ENCODE peak calls at places on chromosomes 11 and 22, in four cellular contexts. One of them, this sample, is unnamed.

GRCh38 chr11:12064136-12064953 is 46.0 kb upstream of the MICAL2 start:
- DNase-seq in GM12878: no peak
- DNase-seq in HepG2: no peak
- DNase-seq in K562: no peak
- DNase-seq in this sample: no peak

GRCh38 chr11:548700-549603 is 11.6 kb downstream of the LMNTD2 start:
- DNase-seq in GM12878: no peak
- DNase-seq in HepG2: no peak
- DNase-seq in K562: no peak
- DNase-seq in this sample: no peak

GRCh38 chr11:10233581-10233980 is 60.4 kb downstream of the SBF2 start:
- DNase-seq in GM12878: no peak
- DNase-seq in HepG2: no peak
- DNase-seq in K562: no peak
- DNase-seq in this sample: no peak

GRCh38 chr11:57301711-57302423 is 22.9 kb downstream of the TNKS1BP1 start:
- DNase-seq in GM12878: no peak
- DNase-seq in HepG2: no peak
- DNase-seq in K562: no peak
- DNase-seq in this sample: no peak

GRCh38 chr11:20213790-20214189 is 53.5 kb upstream of the DBX1 start:
- DNase-seq in GM12878: no peak
- DNase-seq in HepG2: no peak
- DNase-seq in K562: no peak
- DNase-seq in this sample: no peak

GRCh38 chr22:25853902-25854301 is 111.9 kb downstream of the MYO18B start:
- DNase-seq in GM12878: no peak
- DNase-seq in HepG2: peak
- DNase-seq in K562: no peak
- DNase-seq in this sample: peak

GRCh38 chr11:57426439-57426753 is 525 bp downstream of the SLC43A3 start:
- DNase-seq in GM12878: no peak
- DNase-seq in HepG2: no peak
- DNase-seq in K562: no peak
- DNase-seq in this sample: peak

GRCh38 chr11:106001304-106002012 is 20.6 kb downstream of the MSANTD4 start:
- DNase-seq in GM12878: no peak
- DNase-seq in HepG2: no peak
- DNase-seq in K562: no peak
- DNase-seq in this sample: no peak

GRCh38 chr11:12669930-12670329 is 4.3 kb upstream of the TEAD1 start:
- DNase-seq in GM12878: no peak
- DNase-seq in HepG2: peak
- DNase-seq in K562: no peak
- DNase-seq in this sample: no peak

GRCh38 chr11:12171921-12172320 is 61.5 kb downstream of the MICAL2 start:
- DNase-seq in GM12878: no peak
- DNase-seq in HepG2: no peak
- DNase-seq in K562: no peak
- DNase-seq in this sample: no peak

GRCh38 chr11:66050581-66051231 is 1.5 kb upstream of the SF3B2 start:
- DNase-seq in GM12878: no peak
- DNase-seq in HepG2: no peak
- DNase-seq in K562: no peak
- DNase-seq in this sample: peak

GRCh38 chr11:112310867-112311266 is 50.2 kb upstream of the PLET1 start:
- DNase-seq in GM12878: no peak
- DNase-seq in HepG2: no peak
- DNase-seq in K562: no peak
- DNase-seq in this sample: no peak

GRCh38 chr11:16946477-16947282 is 67.5 kb downstream of the PLEKHA7 start:
- DNase-seq in GM12878: peak
- DNase-seq in HepG2: no peak
- DNase-seq in K562: no peak
- DNase-seq in this sample: peak

GRCh38 chr22:23752090-23752691 is 1.3 kb upstream of the ZNF70 start:
- DNase-seq in GM12878: no peak
- DNase-seq in HepG2: no peak
- DNase-seq in K562: no peak
- DNase-seq in this sample: no peak
- TF ChIP-seq CREB1 in GM12878: no peak
- TF ChIP-seq CREB1 in HepG2: no peak
- TF ChIP-seq CREB1 in K562: no peak
- TF ChIP-seq CREB1 in this sample: no peak

DNA sequence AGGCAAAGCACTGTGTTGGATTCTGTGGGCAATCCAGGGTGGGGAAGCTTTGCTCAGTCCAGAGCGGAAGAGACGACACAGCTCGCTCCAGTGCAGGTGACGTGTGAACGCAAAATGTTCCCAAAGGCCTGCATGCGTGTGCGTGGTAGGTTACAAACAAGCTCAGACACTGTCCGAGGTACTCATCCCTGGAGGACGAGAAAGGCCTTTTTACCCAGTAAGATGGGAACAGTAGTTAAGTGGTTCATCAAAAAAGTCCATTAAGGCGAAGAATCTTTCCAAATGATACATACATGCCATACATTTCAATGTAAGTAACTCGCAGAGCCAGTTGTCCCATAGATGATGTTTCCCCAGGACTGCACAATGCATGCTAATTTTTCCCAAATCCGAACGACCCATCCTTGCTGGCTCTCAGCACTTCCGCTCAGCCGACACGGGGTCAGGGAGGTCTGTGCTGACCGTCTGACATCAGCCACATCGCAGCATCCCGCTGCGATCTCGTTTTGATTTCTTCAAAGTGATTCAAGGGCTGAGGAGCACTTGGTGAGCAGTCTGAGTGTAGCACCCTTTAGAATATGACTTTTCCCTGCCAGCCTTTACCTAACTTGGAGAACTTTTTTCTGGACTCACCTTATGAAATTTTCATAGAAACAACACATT is 19.0 kb downstream of the B3GAT1 start:
- DNase-seq in GM12878: no peak
- DNase-seq in HepG2: no peak
- DNase-seq in K562: no peak
- DNase-seq in this sample: no peak
- TF ChIP-seq REST in GM12878: no peak
- TF ChIP-seq REST in HepG2: no peak
- TF ChIP-seq REST in K562: no peak
- TF ChIP-seq REST in this sample: no peak

GRCh38 chr11:29438815-29439214 is 578.0 kb downstream of the KCNA4 start:
- DNase-seq in GM12878: no peak
- DNase-seq in HepG2: no peak
- DNase-seq in K562: no peak
- DNase-seq in this sample: no peak

GRCh38 chr11:29432719-29433325 is 584.0 kb downstream of the KCNA4 start:
- DNase-seq in GM12878: no peak
- DNase-seq in HepG2: peak
- DNase-seq in K562: peak
- DNase-seq in this sample: peak

GRCh38 chr11:29435421-29435820 is 581.4 kb downstream of the KCNA4 start:
- DNase-seq in GM12878: no peak
- DNase-seq in HepG2: no peak
- DNase-seq in K562: no peak
- DNase-seq in this sample: no peak
- TF ChIP-seq CREB1 in GM12878: no peak
- TF ChIP-seq CREB1 in HepG2: no peak
- TF ChIP-seq CREB1 in K562: no peak
- TF ChIP-seq CREB1 in this sample: no peak

GRCh38 chr22:21455334-21456089 is 11.7 kb upstream of the TMEM191C start:
- DNase-seq in GM12878: no peak
- DNase-seq in HepG2: no peak
- DNase-seq in K562: no peak
- DNase-seq in this sample: no peak

GRCh38 chr22:21451545-21452520 is 15.4 kb upstream of the TMEM191C start:
- DNase-seq in GM12878: no peak
- DNase-seq in HepG2: no peak
- DNase-seq in K562: no peak
- DNase-seq in this sample: no peak

GRCh38 chr22:21457023-21457787 is 10.0 kb upstream of the TMEM191C start:
- DNase-seq in GM12878: no peak
- DNase-seq in HepG2: peak
- DNase-seq in K562: no peak
- DNase-seq in this sample: no peak
- TF ChIP-seq REST in GM12878: no peak
- TF ChIP-seq REST in HepG2: no peak
- TF ChIP-seq REST in K562: no peak
- TF ChIP-seq REST in this sample: no peak

GRCh38 chr11:88174627-88175003 is 628 bp downstream of the RAB38 start:
- DNase-seq in GM12878: no peak
- DNase-seq in HepG2: no peak
- DNase-seq in K562: no peak
- DNase-seq in this sample: peak

GRCh38 chr11:88171982-88172381 is 3.3 kb downstream of the RAB38 start:
- DNase-seq in GM12878: no peak
- DNase-seq in HepG2: no peak
- DNase-seq in K562: no peak
- DNase-seq in this sample: no peak

GRCh38 chr11:88175707-88176066 is 444 bp upstream of the RAB38 start:
- DNase-seq in GM12878: no peak
- DNase-seq in HepG2: no peak
- DNase-seq in K562: no peak
- DNase-seq in this sample: peak

GRCh38 chr11:88178211-88178610 is 3.0 kb upstream of the RAB38 start:
- DNase-seq in GM12878: no peak
- DNase-seq in HepG2: no peak
- DNase-seq in K562: no peak
- DNase-seq in this sample: no peak

GRCh38 chr11:88175004-88175706 is at the start of gene RAB38:
- DNase-seq in GM12878: no peak
- DNase-seq in HepG2: no peak
- DNase-seq in K562: peak
- DNase-seq in this sample: peak
- TF ChIP-seq CREB1 in GM12878: no peak
- TF ChIP-seq CREB1 in HepG2: no peak
- TF ChIP-seq CREB1 in K562: no peak
- TF ChIP-seq CREB1 in this sample: no peak

DNA sequence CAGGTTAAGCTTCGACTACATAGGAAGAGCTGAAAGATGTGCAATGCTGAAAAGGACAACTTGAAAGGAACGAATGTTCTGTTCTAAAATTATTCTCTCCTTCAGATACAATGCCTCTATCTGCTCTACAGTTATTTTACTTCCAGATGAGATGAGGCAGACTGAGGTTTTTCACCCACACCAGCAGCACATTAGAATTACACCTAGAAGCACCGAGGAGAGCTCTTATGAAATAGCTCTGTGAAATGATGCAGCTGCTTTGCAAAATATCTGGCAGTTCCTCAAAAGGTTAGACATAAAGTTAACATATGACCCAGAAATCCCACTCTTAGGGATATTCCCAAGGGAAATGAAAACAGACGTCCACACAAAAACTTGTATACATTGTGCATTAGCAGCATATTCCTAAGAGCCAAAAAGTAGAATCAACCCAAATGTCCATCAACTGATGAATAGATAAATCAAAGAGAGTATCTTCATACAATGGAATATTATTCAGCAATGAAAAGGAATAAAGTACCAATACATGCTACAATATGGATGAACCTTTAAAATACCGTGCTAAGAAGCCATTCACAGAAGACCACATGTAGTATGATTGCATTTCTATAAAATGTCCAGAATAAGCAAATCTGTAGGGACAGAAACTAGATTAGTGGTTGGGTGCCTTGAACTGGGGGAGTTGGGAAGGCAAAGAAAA is 34.5 kb downstream of the WT1 start:
- DNase-seq in GM12878: no peak
- DNase-seq in HepG2: no peak
- DNase-seq in K562: no peak
- DNase-seq in this sample: no peak
- TF ChIP-seq REST in GM12878: no peak
- TF ChIP-seq REST in HepG2: no peak
- TF ChIP-seq REST in K562: no peak
- TF ChIP-seq REST in this sample: no peak

GRCh38 chr11:83008581-83008923 is 63.1 kb downstream of the RAB30 start:
- DNase-seq in GM12878: no peak
- DNase-seq in HepG2: peak
- DNase-seq in K562: no peak
- DNase-seq in this sample: no peak
- TF ChIP-seq CREB1 in GM12878: no peak
- TF ChIP-seq CREB1 in HepG2: no peak
- TF ChIP-seq CREB1 in K562: no peak
- TF ChIP-seq CREB1 in this sample: no peak

This sample was measured in GM23338.